ENCODE peak calls at places on chromosomes 3 and 15, in four cellular contexts. One of them, this sample, is unnamed.

GRCh38 chr3:170414202-170414663 is 4.4 kb upstream of the CLDN11 start:
- DNase-seq in GM12878: peak
- DNase-seq in HepG2: peak
- DNase-seq in K562: peak
- DNase-seq in this sample: peak

GRCh38 chr15:100520132-100520921 is 8.4 kb downstream of the CERS3 start:
- DNase-seq in K562: no peak
- DNase-seq in GM12878: no peak
- DNase-seq in HepG2: no peak
- DNase-seq in this sample: no peak

GRCh38 chr15:32641517-32642059 is at the start of gene SCG5:
- DNase-seq in GM12878: no peak
- DNase-seq in K562: peak
- DNase-seq in HepG2: no peak
- DNase-seq in this sample: peak

GRCh38 chr3:39107056-39107873 is at the start of the genes GORASP1 and TTC21A:
- DNase-seq in GM12878: no peak
- DNase-seq in HepG2: peak
- DNase-seq in K562: peak
- DNase-seq in this sample: peak

GRCh38 chr3:126154391-126155279 is 25.8 kb downstream of the ALDH1L1 start:
- DNase-seq in HepG2: no peak
- DNase-seq in GM12878: no peak
- DNase-seq in K562: no peak
- DNase-seq in this sample: no peak

GRCh38 chr3:38655708-38656300 is 6.3 kb upstream of the SCN5A start:
- DNase-seq in K562: peak
- DNase-seq in GM12878: no peak
- DNase-seq in HepG2: peak
- DNase-seq in this sample: no peak

GRCh38 chr3:190044974-190045373 is 75.7 kb downstream of the P3H2 start:
- DNase-seq in HepG2: no peak
- DNase-seq in GM12878: no peak
- DNase-seq in K562: no peak
- DNase-seq in this sample: no peak

GRCh38 chr15:68479406-68479805 is 47.4 kb upstream of the ITGA11 start:
- DNase-seq in K562: no peak
- DNase-seq in GM12878: no peak
- DNase-seq in HepG2: no peak
- DNase-seq in this sample: no peak

GRCh38 chr3:71119171-71119570 is 464.4 kb downstream of the FOXP1 start:
- DNase-seq in HepG2: no peak
- DNase-seq in GM12878: no peak
- DNase-seq in K562: no peak
- DNase-seq in this sample: no peak

GRCh38 chr3:79178471-79178870 is 589.3 kb downstream of the ROBO1 start:
- DNase-seq in HepG2: no peak
- DNase-seq in K562: no peak
- DNase-seq in GM12878: no peak
- DNase-seq in this sample: no peak

GRCh38 chr15:90165659-90166489 is 35.3 kb upstream of the SEMA4B start:
- DNase-seq in K562: peak
- DNase-seq in GM12878: peak
- DNase-seq in HepG2: peak
- DNase-seq in this sample: peak

DNA sequence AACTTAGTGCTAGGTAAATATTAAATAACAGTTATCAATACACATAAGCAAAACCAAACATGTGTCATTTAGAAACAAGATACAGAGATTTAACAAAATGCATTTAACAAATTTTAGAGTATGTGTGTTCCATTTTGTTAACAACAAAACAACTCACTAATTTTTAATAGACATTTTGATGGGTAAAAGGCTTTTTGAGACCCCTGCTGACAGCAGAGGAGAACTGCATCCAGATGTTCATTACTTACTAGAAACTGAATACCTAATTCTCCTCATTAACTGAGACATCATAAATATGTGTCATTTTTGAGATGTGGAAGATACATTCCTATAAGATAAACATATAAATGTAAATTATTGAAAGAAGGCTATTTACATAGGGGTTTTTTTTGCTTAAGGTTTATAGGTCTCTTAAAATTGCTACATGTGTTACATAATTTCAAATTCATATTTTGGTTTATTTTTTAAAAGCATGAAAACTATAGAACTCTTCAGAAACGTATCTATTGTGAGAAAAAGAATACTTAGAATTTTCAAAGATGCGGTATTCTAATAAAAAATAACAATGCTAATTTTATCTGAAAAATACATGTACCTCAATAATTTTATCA is 1009.8 kb downstream of the TUSC7 start:
- DNase-seq in HepG2: peak
- DNase-seq in GM12878: no peak
- DNase-seq in K562: peak
- DNase-seq in this sample: no peak
- TF ChIP-seq SP1 in HepG2: no peak
- TF ChIP-seq SP1 in GM12878: no peak
- TF ChIP-seq SP1 in K562: no peak
- TF ChIP-seq SP1 in this sample: no peak

GRCh38 chr3:14358426-14359211 is 43.8 kb upstream of the SLC6A6 start:
- DNase-seq in K562: no peak
- DNase-seq in HepG2: no peak
- DNase-seq in GM12878: no peak
- DNase-seq in this sample: no peak
- TF ChIP-seq TCF7 in K562: no peak
- TF ChIP-seq TCF7 in HepG2: no peak
- TF ChIP-seq TCF7 in GM12878: no peak
- TF ChIP-seq TCF7 in this sample: no peak

GRCh38 chr15:63982381-63982854 is 63.9 kb downstream of the DAPK2 start:
- DNase-seq in K562: no peak
- DNase-seq in HepG2: no peak
- DNase-seq in GM12878: no peak
- DNase-seq in this sample: no peak

GRCh38 chr15:63979227-63979793 is 67.0 kb downstream of the DAPK2 start:
- DNase-seq in HepG2: no peak
- DNase-seq in K562: no peak
- DNase-seq in GM12878: no peak
- DNase-seq in this sample: no peak

GRCh38 chr15:63977102-63977501 is 69.2 kb downstream of the DAPK2 start:
- DNase-seq in HepG2: no peak
- DNase-seq in GM12878: no peak
- DNase-seq in K562: no peak
- DNase-seq in this sample: no peak

GRCh38 chr15:63981596-63982320 is 64.5 kb downstream of the DAPK2 start:
- DNase-seq in GM12878: no peak
- DNase-seq in HepG2: no peak
- DNase-seq in K562: no peak
- DNase-seq in this sample: no peak

GRCh38 chr15:63978511-63979226 is 67.6 kb downstream of the DAPK2 start:
- DNase-seq in GM12878: no peak
- DNase-seq in K562: no peak
- DNase-seq in HepG2: no peak
- DNase-seq in this sample: no peak
- TF ChIP-seq MAX in GM12878: no peak
- TF ChIP-seq MAX in K562: no peak
- TF ChIP-seq MAX in HepG2: no peak
- TF ChIP-seq MAX in this sample: no peak

DNA sequence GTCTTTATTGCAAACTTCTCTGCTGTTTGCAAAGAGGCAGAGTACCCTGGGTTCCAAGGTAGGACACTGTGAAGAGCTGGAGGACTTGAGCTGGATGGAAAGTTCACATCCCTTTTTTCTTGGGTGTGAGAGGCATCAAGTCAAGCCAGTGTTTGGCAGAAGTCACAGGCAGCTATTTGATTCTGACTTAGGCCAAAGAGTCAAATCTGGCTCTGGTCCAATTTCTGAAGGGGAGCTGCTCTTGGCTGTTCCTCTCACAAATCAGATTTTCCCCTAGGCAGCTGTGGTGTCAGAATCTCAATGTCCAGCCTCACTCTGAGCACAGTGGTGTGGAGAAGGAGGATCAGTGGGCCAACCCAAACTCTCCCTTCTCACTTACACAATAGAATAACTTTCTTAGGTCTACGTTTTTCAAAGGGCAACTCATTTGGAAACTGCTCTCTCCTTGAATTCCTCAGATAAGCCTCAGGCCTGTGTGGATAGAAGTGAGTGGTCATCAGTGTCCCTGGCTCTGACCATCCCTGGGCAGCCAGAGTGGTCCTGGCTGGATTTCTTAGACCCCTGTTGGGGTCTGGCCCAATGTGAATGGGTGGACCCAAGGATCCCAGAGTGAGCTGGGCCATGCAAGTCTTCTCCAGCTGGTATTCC is 18.2 kb upstream of the AMOTL2 start:
- DNase-seq in GM12878: no peak
- DNase-seq in K562: no peak
- DNase-seq in HepG2: no peak
- DNase-seq in this sample: no peak
- TF ChIP-seq SP1 in GM12878: no peak
- TF ChIP-seq SP1 in K562: no peak
- TF ChIP-seq SP1 in HepG2: no peak
- TF ChIP-seq SP1 in this sample: no peak

GRCh38 chr15:64112077-64112772 is 16.4 kb downstream of the SNX1 start:
- DNase-seq in HepG2: peak
- DNase-seq in K562: no peak
- DNase-seq in GM12878: no peak
- DNase-seq in this sample: no peak

GRCh38 chr15:64110945-64111678 is 15.3 kb downstream of the SNX1 start:
- DNase-seq in HepG2: no peak
- DNase-seq in GM12878: no peak
- DNase-seq in K562: no peak
- DNase-seq in this sample: no peak

GRCh38 chr15:64117759-64118487 is 22.1 kb downstream of the SNX1 start:
- DNase-seq in K562: no peak
- DNase-seq in HepG2: no peak
- DNase-seq in GM12878: no peak
- DNase-seq in this sample: no peak

GRCh38 chr15:64111679-64112050 is 15.9 kb downstream of the SNX1 start:
- DNase-seq in GM12878: no peak
- DNase-seq in K562: no peak
- DNase-seq in HepG2: peak
- DNase-seq in this sample: no peak

DNA sequence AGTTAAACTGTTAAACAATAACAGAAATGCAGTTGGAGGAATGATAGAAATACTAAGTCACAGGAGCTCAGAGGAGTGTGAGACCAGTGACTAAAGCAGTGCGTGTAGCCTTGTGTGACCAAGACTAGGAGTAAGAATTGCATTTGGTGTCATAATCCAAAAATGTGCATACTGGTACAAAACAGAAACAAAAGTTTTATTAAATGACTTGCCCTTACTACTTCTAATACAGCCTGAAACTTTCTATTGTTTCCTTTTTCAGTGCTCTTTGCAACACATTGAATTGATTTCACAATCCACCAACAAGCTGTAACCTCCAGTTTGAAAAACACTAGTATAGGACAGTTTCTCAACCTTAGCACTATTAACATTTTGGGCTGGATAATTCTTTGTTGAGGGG is 17.1 kb downstream of the SNX1 start:
- DNase-seq in K562: no peak
- DNase-seq in GM12878: no peak
- DNase-seq in HepG2: no peak
- DNase-seq in this sample: no peak
- TF ChIP-seq TCF7 in K562: no peak
- TF ChIP-seq TCF7 in GM12878: no peak
- TF ChIP-seq TCF7 in HepG2: no peak
- TF ChIP-seq TCF7 in this sample: no peak

GRCh38 chr15:52328680-52329079 is 33.1 kb upstream of the MYO5C start:
- DNase-seq in HepG2: peak
- DNase-seq in K562: no peak
- DNase-seq in GM12878: no peak
- DNase-seq in this sample: no peak
- TF ChIP-seq MAX in HepG2: no peak
- TF ChIP-seq MAX in K562: no peak
- TF ChIP-seq MAX in GM12878: no peak
- TF ChIP-seq MAX in this sample: no peak

GRCh38 chr3:128650096-128651050 is at the start of gene RPN1:
- DNase-seq in HepG2: peak
- DNase-seq in K562: peak
- DNase-seq in GM12878: peak
- DNase-seq in this sample: peak
- TF ChIP-seq SP1 in HepG2: peak
- TF ChIP-seq SP1 in K562: peak
- TF ChIP-seq SP1 in GM12878: peak
- TF ChIP-seq SP1 in this sample: peak

GRCh38 chr3:149342413-149343340 is 9.2 kb upstream of the TM4SF18 start:
- DNase-seq in GM12878: no peak
- DNase-seq in K562: no peak
- DNase-seq in HepG2: no peak
- DNase-seq in this sample: no peak

GRCh38 chr3:149340310-149340933 is 7.0 kb upstream of the TM4SF18 start:
- DNase-seq in K562: no peak
- DNase-seq in HepG2: peak
- DNase-seq in GM12878: no peak
- DNase-seq in this sample: no peak

GRCh38 chr3:149339931-149340309 is 6.5 kb upstream of the TM4SF18 start:
- DNase-seq in K562: no peak
- DNase-seq in HepG2: peak
- DNase-seq in GM12878: no peak
- DNase-seq in this sample: peak

DNA sequence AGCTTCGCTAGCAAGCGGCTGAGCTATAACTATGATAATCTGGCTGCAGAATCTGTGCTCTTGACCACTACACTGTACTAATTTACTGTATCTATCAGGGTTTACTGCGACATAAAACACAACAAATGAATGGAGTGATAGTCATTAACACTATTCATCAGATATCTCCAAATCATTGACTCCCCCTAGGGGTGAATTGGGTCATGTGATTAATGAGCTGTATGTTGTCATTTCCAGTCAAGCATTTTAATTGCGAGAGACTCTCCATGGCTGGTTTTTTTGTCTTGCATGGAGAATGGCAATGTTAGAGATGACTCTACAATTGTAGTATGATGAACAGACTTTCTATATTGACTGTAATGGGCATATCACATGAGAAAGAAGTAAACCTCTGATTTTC is 10.5 kb upstream of the TM4SF18 start:
- DNase-seq in K562: no peak
- DNase-seq in GM12878: no peak
- DNase-seq in HepG2: no peak
- DNase-seq in this sample: no peak
- TF ChIP-seq TCF7 in K562: no peak
- TF ChIP-seq TCF7 in GM12878: no peak
- TF ChIP-seq TCF7 in HepG2: no peak
- TF ChIP-seq TCF7 in this sample: no peak